ENCODE peak calls at places on chromosomes 6 and 20, in seven cellular contexts. I is HCT116, A is K562, S is H1, D is GM12878, M is HepG2, Q is SK-N-SH. B is an unnamed sample.
A peak's percentile ranks its signal among the peaks of the same experiment; 100 is the strongest.

GRCh38 chr20:47818996-47819609 is 33.8 kb upstream of the SULF2 start:
- DNase-seq in I (no peak), A (no peak), S (no peak), D (no peak), M (no peak), Q (no peak), B (no peak)

GRCh38 chr6:3318821-3319540 is 60.2 kb downstream of the PSMG4 start:
- DNase-seq in I (no peak), A (no peak), S (no peak), D (no peak), M (no peak), Q (no peak), B (no peak)

GRCh38 chr6:101391772-101392560 is 1.5 kb upstream of the GRIK2 start:
- DNase-seq in I (no peak), A (no peak), S (peak; percentile 54), D (no peak), M (no peak), Q (no peak), B (no peak)

GRCh38 chr6:133568970-133569889 is 319.7 kb upstream of the TCF21 start:
- DNase-seq in I (peak; percentile 87), A (peak; percentile 44), S (no peak), D (no peak), M (peak; percentile 51), Q (peak; percentile 50), B (peak; percentile 58)

GRCh38 chr6:144886682-144887081 is 601.5 kb downstream of the UTRN start:
- DNase-seq in I (no peak), A (peak; percentile 70), S (no peak), D (no peak), M (no peak), Q (peak; percentile 39), B (no peak)

GRCh38 chr20:34636648-34637047 is 40.2 kb downstream of the PIGU start:
- DNase-seq in I (no peak), A (no peak), S (no peak), D (no peak), M (no peak), Q (no peak), B (no peak)

GRCh38 chr6:52661551-52661950 is 9.4 kb upstream of the TMEM14A start:
- DNase-seq in I (no peak), A (no peak), S (no peak), D (no peak), M (no peak), Q (no peak), B (no peak)

GRCh38 chr20:38673261-38673660 is 51.0 kb upstream of the SLC32A1 start:
- DNase-seq in I (no peak), A (no peak), S (no peak), D (no peak), M (no peak), Q (no peak), B (no peak)

GRCh38 chr6:125099211-125100017 is 54.2 kb upstream of the TPD52L1 start:
- DNase-seq in I (peak; percentile 49), A (peak; percentile 74), S (peak; percentile 77), D (no peak), M (no peak), Q (peak; percentile 61), B (peak; percentile 62)

GRCh38 chr20:55540486-55540885 is 464.8 kb downstream of the CBLN4 start:
- DNase-seq in I (no peak), A (no peak), S (no peak), D (no peak), M (no peak), Q (no peak), B (no peak)

GRCh38 chr6:81668615-81669047 is 83.8 kb downstream of the TENT5A start:
- DNase-seq in I (no peak), A (no peak), S (no peak), D (no peak), M (no peak), Q (no peak), B (no peak)

GRCh38 chr20:13022401-13023170 is 13.8 kb downstream of the SPTLC3 start:
- DNase-seq in I (no peak), A (no peak), S (no peak), D (no peak), M (no peak), Q (no peak), B (no peak)

DNA sequence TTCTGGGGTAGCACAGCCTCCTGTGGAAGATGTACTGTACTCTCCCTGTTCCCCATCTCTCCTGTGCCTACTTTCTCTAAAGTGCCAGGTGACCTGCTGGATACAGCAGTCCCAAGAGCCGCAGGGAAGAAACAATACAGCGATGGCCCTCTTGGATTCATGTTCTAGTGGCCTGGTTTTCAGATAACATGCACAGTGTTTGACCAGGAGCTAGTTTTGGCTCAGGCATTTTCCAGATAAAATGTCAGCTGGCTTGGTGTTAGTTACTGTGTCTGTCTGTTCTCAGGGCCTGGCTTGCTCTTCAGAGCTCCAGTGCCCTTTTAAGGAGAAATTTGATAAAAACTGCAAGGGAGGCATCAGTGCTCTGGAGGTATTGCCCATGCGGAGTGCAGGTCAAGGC is 41.3 kb downstream of the GABRR2 start:
- DNase-seq in I (no peak), A (no peak), S (no peak), D (no peak), M (no peak), Q (no peak), B (no peak)
- TF ChIP-seq JUND in I (no peak), A (no peak), S (no peak), D (no peak), M (no peak), Q (no peak), B (no peak)

GRCh38 chr6:122869437-122870024 is 80.5 kb downstream of the SMPDL3A start:
- DNase-seq in I (peak; percentile 43), A (peak; percentile 25), S (no peak), D (no peak), M (peak; percentile 53), Q (peak; percentile 60), B (peak; percentile 71)
- TF ChIP-seq JUND in I (no peak), A (no peak), S (no peak), D (no peak), M (no peak), Q (no peak), B (no peak)

DNA sequence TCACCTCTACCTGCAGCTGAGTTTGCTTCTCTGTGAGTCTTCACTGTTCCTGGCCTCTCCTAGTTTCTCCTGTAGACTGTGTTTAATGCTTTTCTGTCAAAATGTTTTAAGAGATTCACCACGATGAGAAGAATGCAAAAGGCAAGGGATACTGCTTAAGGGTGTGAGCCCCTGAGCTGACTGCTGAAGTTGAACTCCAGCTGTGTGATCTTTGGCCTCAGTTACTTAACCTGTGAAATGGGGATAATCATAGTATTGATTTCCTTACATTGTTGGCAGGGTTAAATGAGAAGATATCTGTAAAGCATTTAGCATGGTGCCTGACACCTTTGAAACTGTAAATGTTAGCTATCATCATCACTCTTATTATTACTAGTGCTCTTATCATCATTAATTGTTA is 230.2 kb upstream of the MYLIP start:
- DNase-seq in I (no peak), A (no peak), S (no peak), D (no peak), M (no peak), Q (no peak), B (no peak)
- TF ChIP-seq JUND in I (no peak), A (no peak), S (no peak), D (no peak), M (no peak), Q (no peak), B (no peak)

DNA sequence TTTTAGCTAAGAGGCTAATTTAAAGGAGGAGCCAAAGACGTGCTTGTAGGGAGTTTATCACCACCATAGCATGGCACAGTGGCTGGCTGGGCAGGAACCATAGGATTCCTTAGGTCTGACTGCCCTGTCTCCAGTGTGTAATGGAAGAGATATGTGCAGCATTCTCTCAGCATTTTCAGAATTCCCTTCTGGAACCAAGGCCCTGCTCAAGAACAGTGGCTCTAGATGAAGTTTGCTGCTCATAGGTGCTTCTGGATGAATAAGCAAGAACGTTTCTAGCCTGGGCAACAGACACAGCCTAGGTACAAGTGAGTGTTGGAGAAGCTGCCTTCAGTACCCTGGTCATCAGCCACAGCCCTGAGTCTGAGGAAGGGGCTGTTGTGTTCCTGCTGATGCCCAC is 69.1 kb downstream of the LCA5 start:
- DNase-seq in I (no peak), A (no peak), S (no peak), D (no peak), M (no peak), Q (no peak), B (no peak)
- TF ChIP-seq JUND in I (no peak), A (no peak), S (no peak), D (no peak), M (no peak), Q (no peak), B (no peak)

GRCh38 chr6:47264775-47265184 is 44.9 kb downstream of the TNFRSF21 start:
- DNase-seq in I (no peak), A (no peak), S (no peak), D (no peak), M (no peak), Q (no peak), B (no peak)
- TF ChIP-seq JUND in I (no peak), A (no peak), S (no peak), D (no peak), M (no peak), Q (no peak), B (no peak)

DNA sequence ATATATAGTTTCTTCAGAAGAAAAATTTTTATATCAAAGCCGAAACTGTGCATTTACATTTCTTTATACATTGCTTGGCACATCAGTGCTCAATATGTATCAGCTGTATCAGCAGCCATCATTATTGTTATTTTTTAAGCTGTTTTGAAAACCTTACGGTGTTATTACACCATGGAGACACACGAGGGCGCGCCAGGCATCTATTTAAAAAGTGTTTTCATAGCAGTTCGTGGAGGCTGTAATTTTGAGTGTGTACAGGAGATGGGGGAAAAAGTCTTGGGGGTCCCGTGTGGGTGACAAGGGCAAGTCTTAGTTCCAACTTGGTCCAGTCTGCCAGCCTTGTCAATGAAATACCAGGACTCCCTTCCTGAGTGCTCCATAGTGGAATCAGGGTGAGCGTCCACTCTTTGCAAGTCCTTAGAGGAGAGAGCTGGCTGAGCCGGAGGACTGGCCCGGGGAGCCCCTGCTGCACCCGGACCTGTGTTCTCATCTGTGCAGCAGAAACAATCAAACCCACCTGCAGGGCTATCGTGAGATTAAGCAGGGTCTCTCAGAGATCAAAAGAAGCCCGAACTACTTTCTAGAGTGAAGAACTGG is 43.3 kb downstream of the SLC2A10 start:
- DNase-seq in I (no peak), A (peak; percentile 48), S (peak; percentile 80), D (no peak), M (peak; percentile 63), Q (peak; percentile 60), B (peak; percentile 38)
- TF ChIP-seq JUND in I (no peak), A (no peak), S (no peak), D (no peak), M (no peak), Q (no peak), B (no peak)

GRCh38 chr20:57382516-57382915 is 8.7 kb upstream of the RBM38 start:
- DNase-seq in I (no peak), A (no peak), S (no peak), D (no peak), M (no peak), Q (no peak), B (no peak)

GRCh38 chr20:57384953-57385761 is 6.0 kb upstream of the RBM38 start:
- DNase-seq in I (no peak), A (no peak), S (no peak), D (no peak), M (no peak), Q (no peak), B (no peak)

GRCh38 chr20:57385940-57386339 is 5.3 kb upstream of the RBM38 start:
- DNase-seq in I (no peak), A (no peak), S (no peak), D (no peak), M (no peak), Q (no peak), B (no peak)

GRCh38 chr20:57383447-57384347 is 7.5 kb upstream of the RBM38 start:
- DNase-seq in I (no peak), A (no peak), S (no peak), D (no peak), M (no peak), Q (no peak), B (peak; percentile 39)

GRCh38 chr20:57384486-57384885 is 6.7 kb upstream of the RBM38 start:
- DNase-seq in I (no peak), A (no peak), S (no peak), D (no peak), M (no peak), Q (no peak), B (no peak)
- TF ChIP-seq JUND in I (no peak), A (no peak), S (no peak), D (no peak), M (no peak), Q (no peak), B (no peak)